ENCODE peak calls at places on chromosomes 7 and 10, in four cellular contexts. T, O, B and G are unnamed samples.

GRCh38 chr7:82235710-82236109 is 207.9 kb downstream of the CACNA2D1 start:
- DNase-seq in T (peak), O (peak), B (peak), G (peak)

GRCh38 chr7:27112960-27113949 is 10.8 kb upstream of the HOXA2 start:
- DNase-seq in B (no peak), T (peak), O (peak), G (no peak)

GRCh38 chr10:36256905-36257304 is 614.8 kb upstream of the FZD8 start:
- DNase-seq in O (peak), B (no peak), T (no peak), G (peak)

GRCh38 chr7:5701085-5701914 is 80.2 kb downstream of the RNF216 start:
- DNase-seq in T (peak), O (peak), B (no peak), G (no peak)

GRCh38 chr7:118870187-118870586 is 645.7 kb downstream of the ANKRD7 start:
- DNase-seq in B (no peak), T (peak), O (no peak), G (no peak)

GRCh38 chr7:100865971-100866720 is 1.0 kb upstream of the TRIP6 start:
- DNase-seq in O (peak), B (no peak), T (peak), G (peak)

GRCh38 chr10:6168059-6168458 is 34.7 kb upstream of the PFKFB3 start:
- DNase-seq in T (no peak), O (no peak), B (no peak), G (no peak)

GRCh38 chr7:127252380-127252718 is 392 bp downstream of the GRM8 start:
- DNase-seq in B (no peak), O (no peak), T (peak), G (no peak)

GRCh38 chr10:79315602-79315920 is 31.7 kb upstream of the PPIF start:
- DNase-seq in B (no peak), O (no peak), T (no peak), G (no peak)

GRCh38 chr7:151707757-151708156 is 169.2 kb downstream of the PRKAG2 start:
- DNase-seq in T (no peak), B (no peak), O (no peak), G (no peak)

GRCh38 chr10:50615654-50616053 is 8.1 kb downstream of the SGMS1 start:
- DNase-seq in O (no peak), B (no peak), T (peak), G (no peak)

GRCh38 chr10:91557540-91558231 is 75.2 kb downstream of the PPP1R3C start:
- DNase-seq in B (no peak), T (peak), O (no peak), G (no peak)